ENCODE peak calls at places on chromosomes 6 and 20, in eight cellular contexts. K is fibroblast of lung; I is SJSA1; O is CD4-positive, alpha-beta T cell; J is K562; P is adrenal gland; E is right cardiac atrium; A is RWPE2. Q is an unnamed sample. For H3K9me3, the result is how much of the 10 kb centered on the place peaks cover.

GRCh38 chr6:80690611-80691090 is 584.2 kb downstream of the BCKDHB start:
- DNase-seq in J (no peak), I (no peak), P (no peak), K (peak), A (no peak), O (no peak), E (no peak), Q (no peak)

GRCh38 chr6:134686071-134686470 is 263.8 kb downstream of the ALDH8A1 start:
- DNase-seq in J (no peak), P (no peak), I (no peak), O (no peak), A (no peak), K (peak), E (no peak), Q (no peak)

GRCh38 chr6:155261146-155261900 is 2.5 kb upstream of the CLDN20 start:
- DNase-seq in J (no peak), O (no peak), K (no peak), P (peak), I (no peak), A (no peak), E (no peak), Q (no peak)

GRCh38 chr20:37528442-37529213 is 952 bp upstream of the BLCAP start:
- DNase-seq in I (peak), E (no peak), A (peak), J (no peak), P (peak), O (no peak), K (no peak), Q (no peak)

GRCh38 chr6:1792989-1793388 is 183.3 kb downstream of the FOXC1 start:
- DNase-seq in O (no peak), E (no peak), K (peak), J (peak), P (no peak), A (no peak), I (no peak), Q (no peak)

GRCh38 chr6:105911106-105911629 is 175.0 kb upstream of the PRDM1 start:
- DNase-seq in A (no peak), I (no peak), P (no peak), K (no peak), O (no peak), J (no peak), E (no peak), Q (no peak)

GRCh38 chr6:150008588-150008987 is 16.7 kb downstream of the RAET1L start:
- DNase-seq in O (no peak), P (no peak), J (peak), A (no peak), I (no peak), K (no peak), E (no peak), Q (peak)

GRCh38 chr20:18272451-18272850 is 15.9 kb upstream of the ZNF133 start:
- DNase-seq in K (peak), P (peak), E (no peak), J (peak), I (no peak), A (no peak), O (no peak), Q (no peak)

GRCh38 chr20:5508044-5508443 is 191.3 kb upstream of the PROKR2 start:
- DNase-seq in K (no peak), P (no peak), J (no peak), A (no peak), E (no peak), O (no peak), I (no peak), Q (no peak)

GRCh38 chr6:42210551-42210950 is 7.1 kb downstream of the MRPS10 start:
- DNase-seq in I (no peak), E (no peak), A (no peak), O (no peak), K (no peak), J (no peak), P (no peak), Q (no peak)

GRCh38 chr6:146972526-146972925 is 231.7 kb upstream of the STXBP5 start:
- DNase-seq in P (no peak), K (peak), A (no peak), O (no peak), I (no peak), E (no peak), J (no peak), Q (no peak)

DNA sequence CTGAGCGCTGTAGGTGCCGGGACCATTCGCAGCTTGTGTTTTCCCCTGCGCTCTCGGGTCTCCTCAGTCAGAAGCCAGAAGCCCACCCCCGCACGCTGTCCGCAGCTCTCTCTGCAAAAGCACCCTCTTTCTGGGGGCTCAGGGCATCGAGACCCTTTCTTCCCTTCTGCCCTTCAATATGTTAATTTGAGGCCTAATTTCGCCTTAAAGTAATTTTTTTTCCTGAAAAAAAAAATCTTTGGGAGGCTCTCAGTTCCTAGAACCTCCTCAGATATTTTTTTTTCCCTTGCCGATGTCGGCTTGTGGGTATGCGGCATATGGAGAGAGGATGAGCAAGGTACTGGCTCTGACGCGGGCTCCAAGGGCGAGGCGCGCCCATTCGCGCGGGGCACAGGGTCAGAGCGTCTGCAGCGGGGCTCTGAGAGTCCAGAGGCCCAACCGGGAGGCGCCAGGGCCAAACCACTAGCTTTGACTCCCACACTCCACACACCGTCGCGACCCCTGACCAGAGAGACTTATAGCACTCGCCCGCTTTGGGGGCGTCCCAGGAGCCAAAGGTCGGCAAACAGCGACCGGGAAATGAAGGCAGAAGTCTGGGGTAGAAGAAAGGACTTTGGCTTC is 893 bp downstream of the PRDM13 start:
- DNase-seq in I (no peak), O (no peak), K (no peak), E (no peak), J (no peak), A (no peak), P (no peak), Q (no peak)
- H3K9me3 ChIP-seq in I (under half), O (under half), K (under half), E (under half), J (under half), A (under half), P (under half), Q (under half)

DNA sequence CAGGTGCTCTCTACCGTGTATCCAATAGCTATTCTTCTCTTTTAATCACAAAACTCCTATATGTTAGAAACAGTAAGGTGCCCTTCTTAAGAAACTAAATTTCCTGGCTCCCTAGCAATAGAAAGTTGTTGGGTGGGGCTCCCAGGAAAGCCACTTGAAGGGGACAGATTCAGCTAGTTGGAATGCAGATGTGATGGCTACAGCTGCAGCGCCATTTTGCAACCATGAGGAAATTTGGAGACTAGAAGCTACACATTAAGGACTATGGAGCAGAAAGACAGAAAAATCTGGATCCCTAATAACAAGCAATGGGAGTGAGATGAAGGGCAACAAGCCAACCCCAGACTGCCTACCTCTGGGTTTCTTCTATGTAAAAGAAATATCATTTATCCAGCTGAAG is 108.8 kb upstream of the AFDN start:
- DNase-seq in P (no peak), A (no peak), J (no peak), I (no peak), K (no peak), E (no peak), O (no peak), Q (no peak)
- H3K9me3 ChIP-seq in P (under half), A (under half), J (under half), I (under half), K (under half), E (under half), O (under half), Q (under half)

DNA sequence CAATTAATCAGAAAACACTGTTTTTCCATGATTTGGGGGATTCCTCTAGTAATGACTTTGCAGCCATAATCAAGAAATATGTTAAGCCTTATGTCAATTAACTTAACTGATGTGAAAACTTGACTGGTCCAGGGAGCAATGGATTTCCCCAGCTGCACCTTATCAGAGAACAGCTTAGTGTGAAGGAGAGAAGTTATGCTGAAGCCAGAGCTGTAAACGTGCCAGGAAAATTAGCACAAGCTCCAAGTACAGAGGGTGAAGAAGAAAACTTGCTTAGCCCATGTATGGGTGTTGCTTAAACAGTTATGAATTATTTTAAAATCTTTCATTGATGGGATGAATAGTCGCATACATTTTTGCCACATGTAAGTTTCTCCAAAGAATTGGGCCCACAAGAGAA is 214.9 kb upstream of the RNF217 start:
- DNase-seq in E (no peak), K (peak), I (no peak), O (no peak), P (no peak), J (no peak), A (no peak), Q (no peak)
- H3K9me3 ChIP-seq in E (under half), K (under half), I (under half), O (under half), P (under half), J (under half), A (under half), Q (under half)

DNA sequence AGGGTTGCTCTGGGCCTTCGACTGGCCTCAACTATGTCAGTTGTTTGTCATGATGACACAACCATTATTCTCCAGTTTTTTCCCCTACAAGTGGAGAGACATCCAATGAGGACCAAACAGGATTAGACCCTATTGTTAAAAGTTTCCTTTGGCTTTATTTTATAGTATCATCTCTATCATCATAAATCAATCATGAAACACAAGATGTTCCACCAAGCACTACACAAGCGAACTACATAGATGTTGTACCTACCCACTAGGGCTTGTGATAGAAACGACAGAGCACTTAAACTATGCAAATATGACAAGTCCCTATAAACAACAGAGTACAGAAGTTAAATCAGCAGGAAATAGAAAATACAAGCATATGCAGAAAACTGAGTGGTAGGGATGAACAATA is 422.5 kb upstream of the MARCKS start:
- DNase-seq in P (no peak), O (no peak), E (no peak), J (no peak), K (no peak), I (no peak), A (no peak), Q (no peak)
- H3K9me3 ChIP-seq in P (under half), O (under half), E (under half), J (under half), K (under half), I (under half), A (under half), Q (under half)

GRCh38 chr6:123193298-123193697 is 197.3 kb downstream of the CLVS2 start:
- DNase-seq in I (no peak), E (no peak), O (no peak), J (no peak), K (no peak), P (no peak), A (no peak), Q (no peak)

GRCh38 chr6:123189805-123190204 is 193.8 kb downstream of the CLVS2 start:
- DNase-seq in J (no peak), K (no peak), E (no peak), O (no peak), I (no peak), P (no peak), A (no peak), Q (no peak)
- H3K9me3 ChIP-seq in J (under half), K (under half), E (under half), O (under half), I (under half), P (under half), A (under half), Q (under half)

GRCh38 chr6:159252955-159253508 is 83.8 kb downstream of the FNDC1 start:
- DNase-seq in O (no peak), E (no peak), K (peak), J (peak), P (peak), A (no peak), I (no peak), Q (no peak)

GRCh38 chr6:159257846-159258245 is 88.6 kb downstream of the FNDC1 start:
- DNase-seq in O (no peak), J (no peak), P (no peak), E (no peak), I (no peak), K (no peak), A (no peak), Q (no peak)

GRCh38 chr6:159255434-159255951 is 86.3 kb downstream of the FNDC1 start:
- DNase-seq in E (no peak), P (no peak), J (no peak), I (no peak), O (no peak), A (no peak), K (no peak), Q (no peak)

GRCh38 chr6:159254186-159254585 is 85.0 kb downstream of the FNDC1 start:
- DNase-seq in E (no peak), A (no peak), O (no peak), J (no peak), P (no peak), K (no peak), I (no peak), Q (no peak)

GRCh38 chr6:159256128-159256527 is 86.9 kb downstream of the FNDC1 start:
- DNase-seq in K (no peak), A (no peak), O (no peak), E (no peak), P (no peak), J (no peak), I (no peak), Q (no peak)
- H3K9me3 ChIP-seq in K (under half), A (under half), O (under half), E (under half), P (under half), J (under half), I (under half), Q (under half)

Q was measured in ascending aorta.